ENCODE peak calls at places on chromosomes 1 and 21, in six cellular contexts. R, Z, Q, U, P and D are unnamed samples.

GRCh38 chr1:149916193-149916926 is 1.3 kb downstream of the SV2A start:
- DNase-seq in P (no peak), Z (no peak), U (no peak), Q (no peak), R (no peak), D (no peak)

GRCh38 chr1:32817815-32818786 is 648 bp downstream of the S100PBP start:
- DNase-seq in U (no peak), R (peak), Q (peak), Z (peak), P (peak), D (no peak)

GRCh38 chr1:223177681-223178080 is 34.6 kb upstream of the TLR5 start:
- DNase-seq in U (no peak), Q (no peak), Z (no peak), R (peak), P (peak), D (no peak)

GRCh38 chr1:22223176-22223575 is 80.3 kb upstream of the WNT4 start:
- DNase-seq in R (no peak), U (no peak), Z (no peak), Q (peak), P (no peak), D (no peak)

GRCh38 chr1:230167419-230167852 is 100.4 kb downstream of the GALNT2 start:
- DNase-seq in P (peak), U (no peak), Q (no peak), R (peak), Z (peak), D (peak)

GRCh38 chr1:25083481-25084345 is 148.6 kb downstream of the SYF2 start:
- DNase-seq in Q (peak), R (no peak), P (no peak), Z (no peak), U (no peak), D (no peak)

GRCh38 chr1:216600730-216601426 is 122.4 kb downstream of the ESRRG start:
- DNase-seq in U (peak), P (peak), Q (peak), Z (peak), R (peak), D (peak)

GRCh38 chr1:214416417-214417212 is 134.8 kb downstream of the PTPN14 start:
- DNase-seq in Z (no peak), U (no peak), Q (no peak), R (peak), P (no peak), D (peak)

GRCh38 chr1:187471555-187471954 is 642.8 kb downstream of the PLA2G4A start:
- DNase-seq in U (no peak), Z (no peak), R (no peak), Q (no peak), P (no peak), D (peak)

GRCh38 chr1:67535474-67535873 is 105.3 kb upstream of the SERBP1 start:
- DNase-seq in U (peak), Z (peak), R (peak), P (peak), Q (peak), D (peak)

GRCh38 chr21:45091540-45092322 is 17.4 kb downstream of the ADARB1 start:
- DNase-seq in P (no peak), R (no peak), Q (no peak), Z (no peak), U (no peak), D (peak)

GRCh38 chr1:164635784-164636729 is 77.1 kb downstream of the PBX1 start:
- DNase-seq in U (no peak), P (no peak), Z (no peak), Q (no peak), R (peak), D (no peak)

GRCh38 chr1:156502749-156503671 is 2.4 kb upstream of the MEF2D start:
- DNase-seq in P (peak), U (peak), Z (peak), Q (no peak), R (peak), D (peak)

GRCh38 chr1:212261361-212261929 is 23.8 kb upstream of the PPP2R5A start:
- DNase-seq in Z (no peak), Q (no peak), U (no peak), R (no peak), P (no peak), D (no peak)

GRCh38 chr1:57725318-57725717 is 301.5 kb upstream of the DAB1 start:
- DNase-seq in Q (no peak), U (no peak), R (no peak), Z (no peak), P (no peak), D (no peak)

GRCh38 chr1:27395441-27396195 is 3.2 kb downstream of the GPR3 start:
- DNase-seq in Z (peak), R (peak), P (peak), U (no peak), Q (peak), D (peak)

GRCh38 chr1:174968750-174969244 is 30.9 kb upstream of the CACYBP start:
- DNase-seq in R (peak), Z (no peak), P (peak), U (no peak), Q (no peak), D (peak)

GRCh38 chr1:44239337-44239960 is 26.2 kb downstream of the DMAP1 start:
- DNase-seq in P (no peak), U (no peak), R (no peak), Q (no peak), Z (no peak), D (peak)

GRCh38 chr1:177246710-177247588 is 76.2 kb downstream of the BRINP2 start:
- DNase-seq in Z (no peak), R (no peak), U (no peak), P (no peak), Q (no peak), D (peak)

GRCh38 chr1:169245706-169246105 is 121.9 kb downstream of the NME7 start:
- DNase-seq in U (no peak), P (peak), Q (no peak), Z (no peak), R (no peak), D (no peak)

GRCh38 chr1:87226341-87226760 is 102.3 kb upstream of the LMO4 start:
- DNase-seq in R (peak), Q (no peak), P (peak), U (peak), Z (peak), D (peak)

GRCh38 chr21:42833439-42833815 is 45.9 kb downstream of the WDR4 start:
- DNase-seq in R (peak), U (no peak), Q (no peak), Z (peak), P (peak), D (no peak)

GRCh38 chr1:18945401-18945849 is 11.1 kb downstream of the IFFO2 start:
- DNase-seq in R (no peak), U (no peak), P (no peak), Q (peak), Z (no peak), D (peak)

GRCh38 chr1:7013833-7014639 is 228.8 kb downstream of the CAMTA1 start:
- DNase-seq in Z (no peak), U (no peak), Q (no peak), R (no peak), P (no peak), D (no peak)

GRCh38 chr1:40153073-40153770 is 8.0 kb upstream of the RLF start:
- DNase-seq in P (peak), Q (no peak), Z (peak), R (peak), U (no peak), D (peak)

GRCh38 chr1:47262787-47263413 is 30.9 kb upstream of the TAL1 start:
- DNase-seq in Q (peak), R (peak), P (peak), U (no peak), Z (peak), D (peak)

GRCh38 chr1:168303716-168304540 is 23.3 kb downstream of the TBX19 start:
- DNase-seq in P (no peak), R (no peak), Q (no peak), U (no peak), Z (no peak), D (no peak)

GRCh38 chr21:39523398-39523797 is 71.6 kb downstream of the SH3BGR start:
- DNase-seq in P (no peak), Q (no peak), U (no peak), R (peak), Z (no peak), D (peak)

GRCh38 chr1:2435091-2435490 is 22.7 kb upstream of the PEX10 start:
- DNase-seq in R (no peak), Q (no peak), U (no peak), P (no peak), Z (no peak), D (no peak)

GRCh38 chr1:178371236-178371635 is 125.5 kb downstream of the CLEC20A start:
- DNase-seq in R (peak), P (peak), Z (peak), Q (peak), U (no peak), D (peak)

GRCh38 chr1:31931241-31932225 is 6.6 kb downstream of the PTP4A2 start:
- DNase-seq in Z (peak), P (peak), Q (no peak), R (peak), U (no peak), D (no peak)

GRCh38 chr21:44869860-44870747 is 3.4 kb downstream of the PTTG1IP start:
- DNase-seq in Q (no peak), Z (peak), R (peak), U (peak), P (peak), D (peak)